ENCODE peak calls at places on chromosomes 11 and 22, in five cellular contexts. J is stimulated activated CD8-positive, alpha-beta memory T cell treated with anti-CD3 and anti-CD28 coated beads, Interleukin-2, amount 100 ng/mL, for 1 hour; E is M059J; M is mucosa of descending colon; T is SK-N-MC. C is an unnamed sample.

GRCh38 chr11:118415739-118416068 is 14.3 kb downstream of the ATP5MG start:
- DNase-seq in M (peak; percentile 51), E (peak; percentile 99), J (no peak), T (no peak), C (no peak)

GRCh38 chr22:35458547-35459422 is 58.8 kb downstream of the MCM5 start:
- DNase-seq in J (no peak), E (no peak), T (peak; percentile 56), M (no peak), C (no peak)

GRCh38 chr22:46057206-46057605 is 80.2 kb upstream of the WNT7B start:
- DNase-seq in T (no peak), J (no peak), M (no peak), E (peak; percentile 52), C (peak; percentile 21)

GRCh38 chr22:47213571-47214230 is 451.3 kb downstream of the TBC1D22A start:
- DNase-seq in M (peak; percentile 63), T (peak; percentile 26), J (no peak), E (peak; percentile 6), C (no peak)

GRCh38 chr11:67563354-67564114 is 20.1 kb upstream of the GSTP1 start:
- DNase-seq in T (no peak), J (no peak), E (peak; percentile 95), M (peak; percentile 68), C (peak; percentile 72)

GRCh38 chr22:23529166-23530103 is 50.7 kb downstream of the IGLL1 start:
- DNase-seq in E (no peak), T (no peak), J (no peak), M (no peak), C (no peak)

GRCh38 chr11:120517390-120518315 is 6.1 kb downstream of the GRIK4 start:
- DNase-seq in T (no peak), M (no peak), E (peak; percentile 48), J (no peak), C (no peak)

GRCh38 chr22:49999063-49999900 is 13.3 kb downstream of the IL17REL start:
- DNase-seq in T (no peak), J (no peak), E (no peak), M (no peak), C (peak; percentile 20)

C was measured in omental fat pad.